ENCODE peak calls at places on chromosomes 1 and 21, in ten cellular contexts. F, U, I, C, G, M, H, D, Y and A are unnamed samples.

GRCh38 chr1:214019499-214019898 is 31.7 kb downstream of the PROX1 start:
- DNase-seq in F (no peak), U (no peak), I (peak), C (no peak), G (no peak), M (no peak), H (no peak), D (peak), Y (no peak), A (no peak)

GRCh38 chr1:236016083-236016482 is 48.8 kb downstream of the NID1 start:
- DNase-seq in F (no peak), U (no peak), I (no peak), C (no peak), G (no peak), M (no peak), H (no peak), D (no peak), Y (no peak), A (no peak)

GRCh38 chr1:200343874-200344273 is 66.0 kb downstream of the ZNF281 start:
- DNase-seq in F (no peak), U (no peak), I (no peak), C (no peak), G (no peak), M (no peak), H (no peak), D (no peak), Y (no peak), A (no peak)

GRCh38 chr1:160726498-160727391 is 12.3 kb upstream of the SLAMF7 start:
- DNase-seq in F (no peak), U (peak), I (peak), C (peak), G (peak), M (peak), H (peak), D (peak), Y (peak), A (peak)

GRCh38 chr21:25944672-25945213 is 210.0 kb downstream of the GABPA start:
- DNase-seq in F (no peak), U (no peak), I (no peak), C (no peak), G (no peak), M (no peak), H (no peak), D (no peak), Y (no peak), A (no peak)

GRCh38 chr1:245129811-245130210 is 25.0 kb upstream of the KIF26B start:
- DNase-seq in F (no peak), U (no peak), I (no peak), C (no peak), G (no peak), M (no peak), H (no peak), D (no peak), Y (no peak), A (no peak)

GRCh38 chr21:15278279-15278678 is 213.5 kb upstream of the NRIP1 start:
- DNase-seq in F (no peak), U (no peak), I (no peak), C (no peak), G (no peak), M (no peak), H (no peak), D (no peak), Y (no peak), A (peak)

GRCh38 chr1:67760030-67760821 is 73.0 kb downstream of the GNG12 start:
- DNase-seq in F (no peak), U (peak), I (peak), C (no peak), G (no peak), M (peak), H (peak), D (peak), Y (peak), A (peak)

GRCh38 chr1:10745886-10746455 is 50.5 kb downstream of the CASZ1 start:
- DNase-seq in F (no peak), U (no peak), I (no peak), C (no peak), G (no peak), M (no peak), H (no peak), D (no peak), Y (no peak), A (no peak)

GRCh38 chr1:17032741-17033140 is 21.0 kb upstream of the ATP13A2 start:
- DNase-seq in F (no peak), U (no peak), I (no peak), C (no peak), G (no peak), M (no peak), H (no peak), D (no peak), Y (no peak), A (no peak)

GRCh38 chr1:164647211-164647610 is 88.2 kb downstream of the PBX1 start:
- DNase-seq in F (no peak), U (no peak), I (no peak), C (no peak), G (no peak), M (no peak), H (no peak), D (no peak), Y (no peak), A (no peak)

GRCh38 chr1:154148787-154149186 is 6.1 kb downstream of the NUP210L start:
- DNase-seq in F (no peak), U (no peak), I (no peak), C (no peak), G (no peak), M (no peak), H (no peak), D (no peak), Y (no peak), A (no peak)

GRCh38 chr1:114712987-114713386 is 3.6 kb downstream of the NRAS start:
- DNase-seq in F (no peak), U (no peak), I (no peak), C (no peak), G (no peak), M (no peak), H (no peak), D (no peak), Y (no peak), A (no peak)

GRCh38 chr1:113109908-113110554 is 37.0 kb downstream of the LRIG2 start:
- DNase-seq in F (no peak), U (no peak), I (no peak), C (peak), G (no peak), M (no peak), H (no peak), D (no peak), Y (no peak), A (no peak)

GRCh38 chr1:79561521-79561978 is 555.0 kb upstream of the ADGRL4 start:
- DNase-seq in F (no peak), U (no peak), I (no peak), C (no peak), G (no peak), M (no peak), H (no peak), D (no peak), Y (no peak), A (no peak)

GRCh38 chr1:244863491-244864252 is 671 bp downstream of the HNRNPU start:
- DNase-seq in F (peak), U (no peak), I (peak), C (no peak), G (no peak), M (peak), H (no peak), D (peak), Y (peak), A (no peak)

GRCh38 chr1:16491056-16491675 is 22.9 kb downstream of the RNU1-1 start:
- DNase-seq in F (no peak), U (peak), I (no peak), C (no peak), G (no peak), M (no peak), H (no peak), D (no peak), Y (no peak), A (no peak)

GRCh38 chr1:219147571-219148019 is 26.1 kb upstream of the LYPLAL1 start:
- DNase-seq in F (no peak), U (no peak), I (no peak), C (no peak), G (no peak), M (no peak), H (no peak), D (no peak), Y (no peak), A (no peak)

GRCh38 chr1:5709976-5710375 is 282.2 kb downstream of the NPHP4 start:
- DNase-seq in F (no peak), U (no peak), I (no peak), C (no peak), G (no peak), M (no peak), H (no peak), D (no peak), Y (no peak), A (no peak)

GRCh38 chr1:109521465-109521951 is 12.0 kb upstream of the AMIGO1 start:
- DNase-seq in F (no peak), U (no peak), I (no peak), C (no peak), G (no peak), M (no peak), H (no peak), D (no peak), Y (no peak), A (no peak)

GRCh38 chr21:44059710-44060109 is 47.5 kb upstream of the PWP2 start:
- DNase-seq in F (no peak), U (no peak), I (no peak), C (no peak), G (no peak), M (no peak), H (no peak), D (peak), Y (no peak), A (no peak)

GRCh38 chr1:107952989-107953388 is 12.0 kb downstream of the VAV3 start:
- DNase-seq in F (no peak), U (no peak), I (no peak), C (no peak), G (no peak), M (no peak), H (no peak), D (no peak), Y (no peak), A (no peak)

GRCh38 chr1:41482001-41482765 is 2.3 kb downstream of the EDN2 start:
- DNase-seq in F (peak), U (no peak), I (no peak), C (no peak), G (no peak), M (no peak), H (no peak), D (peak), Y (no peak), A (peak)

GRCh38 chr1:165753934-165754333 is 14.7 kb downstream of the TMCO1 start:
- DNase-seq in F (no peak), U (no peak), I (no peak), C (no peak), G (no peak), M (no peak), H (no peak), D (no peak), Y (no peak), A (no peak)

GRCh38 chr1:117803318-117803717 is 126.1 kb downstream of the GDAP2 start:
- DNase-seq in F (no peak), U (no peak), I (no peak), C (peak), G (no peak), M (no peak), H (no peak), D (no peak), Y (no peak), A (no peak)